ENCODE peak calls at places on chromosomes 5 and 9, in four cellular contexts. Y is Peyer's patch, B is uterus, K is GM12865. I is an unnamed sample.

GRCh38 chr9:30519756-30520155 is 1864.7 kb upstream of the ACO1 start:
- DNase-seq in Y (no peak), B (no peak), K (no peak), I (no peak)

GRCh38 chr9:112751059-112751795 is 667 bp downstream of the SNX30 start:
- DNase-seq in Y (peak; percentile 64), B (peak; percentile 40), K (peak; percentile 68), I (no peak)

GRCh38 chr5:165631235-165631634 is 2125.8 kb downstream of the MAT2B start:
- DNase-seq in Y (no peak), B (no peak), K (no peak), I (no peak)

GRCh38 chr5:107805819-107806218 is 135.1 kb upstream of the EFNA5 start:
- DNase-seq in Y (no peak), B (no peak), K (no peak), I (no peak)

GRCh38 chr5:173020154-173020581 is 36.0 kb upstream of the CREBRF start:
- DNase-seq in Y (no peak), B (no peak), K (no peak), I (no peak)

GRCh38 chr9:110197330-110198187 is 10.4 kb downstream of the C9orf152 start:
- DNase-seq in Y (no peak), B (no peak), K (no peak), I (no peak)

GRCh38 chr5:179321206-179321987 is 23.9 kb downstream of the ADAMTS2 start:
- DNase-seq in Y (no peak), B (no peak), K (no peak), I (peak; percentile 64)

GRCh38 chr9:121557581-121558422 is 58.2 kb upstream of the GGTA1 start:
- DNase-seq in Y (peak; percentile 23), B (peak; percentile 60), K (peak; percentile 57), I (peak; percentile 85)

GRCh38 chr9:2286825-2287455 is 271.8 kb downstream of the SMARCA2 start:
- DNase-seq in Y (no peak), B (no peak), K (no peak), I (no peak)

GRCh38 chr5:77607324-77607723 is 31.2 kb downstream of the OTP start:
- DNase-seq in Y (no peak), B (no peak), K (no peak), I (no peak)

GRCh38 chr5:32753051-32753450 is 41.9 kb downstream of the NPR3 start:
- DNase-seq in Y (no peak), B (no peak), K (no peak), I (no peak)

GRCh38 chr5:58108507-58108906 is 351.4 kb downstream of the PLK2 start:
- DNase-seq in Y (no peak), B (no peak), K (no peak), I (no peak)

GRCh38 chr5:171757853-171758535 is 27.6 kb upstream of the SMIM23 start:
- DNase-seq in Y (no peak), B (no peak), K (no peak), I (no peak)

GRCh38 chr5:124234022-124234899 is 512.2 kb downstream of the ZNF608 start:
- DNase-seq in Y (no peak), B (no peak), K (no peak), I (no peak)
- H3K4me3 ChIP-seq in Y (no peak overlapping the region), B (no peak overlapping the region), K (no peak overlapping the region), I (no peak overlapping the region)

GRCh38 chr5:139138109-139138508 is 60.1 kb downstream of the SIL1 start:
- DNase-seq in Y (no peak), B (no peak), K (no peak), I (no peak)

GRCh38 chr5:139138790-139139189 is 59.4 kb downstream of the SIL1 start:
- DNase-seq in Y (no peak), B (peak; percentile 35), K (peak; percentile 12), I (no peak)

GRCh38 chr5:139141841-139142240 is 56.3 kb downstream of the SIL1 start:
- DNase-seq in Y (no peak), B (peak; percentile 72), K (no peak), I (no peak)

GRCh38 chr5:139140631-139141071 is 57.5 kb downstream of the SIL1 start:
- DNase-seq in Y (no peak), B (no peak), K (peak; percentile 38), I (no peak)

DNA sequence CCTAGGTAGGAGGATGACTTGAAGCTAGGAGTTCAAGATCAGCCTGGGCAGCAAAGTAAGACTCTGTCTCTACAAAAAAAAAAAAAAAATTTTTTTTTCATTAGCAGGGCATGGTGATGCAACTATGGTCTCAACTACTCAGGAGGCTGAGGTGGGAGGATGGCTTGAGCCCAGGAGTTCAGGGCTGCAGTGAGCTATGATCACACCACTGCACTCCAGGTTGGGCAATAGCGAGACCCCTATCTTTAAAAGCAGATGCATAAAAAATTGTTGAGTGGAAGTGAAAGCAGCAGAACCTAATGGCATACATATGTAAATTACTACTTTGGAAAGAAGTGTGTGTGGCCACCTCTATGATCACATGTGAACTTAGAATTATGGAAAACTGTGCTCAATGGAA is 56.8 kb downstream of the SIL1 start:
- DNase-seq in Y (no peak), B (peak; percentile 46), K (no peak), I (no peak)
- H3K4me3 ChIP-seq in Y (no peak overlapping the region), B (no peak overlapping the region), K (no peak overlapping the region), I (no peak overlapping the region)

GRCh38 chr5:157828031-157828948 is 30.7 kb downstream of the CLINT1 start:
- DNase-seq in Y (no peak), B (no peak), K (peak; percentile 9), I (no peak)

GRCh38 chr5:157823655-157824054 is 35.3 kb downstream of the CLINT1 start:
- DNase-seq in Y (no peak), B (no peak), K (no peak), I (no peak)

GRCh38 chr5:157827429-157827828 is 31.5 kb downstream of the CLINT1 start:
- DNase-seq in Y (no peak), B (no peak), K (no peak), I (no peak)

GRCh38 chr5:157828949-157829639 is 29.9 kb downstream of the CLINT1 start:
- DNase-seq in Y (no peak), B (no peak), K (peak; percentile 8), I (no peak)
- H3K4me3 ChIP-seq in Y (no peak overlapping the region), B (no peak overlapping the region), K (no peak overlapping the region), I (no peak overlapping the region)

DNA sequence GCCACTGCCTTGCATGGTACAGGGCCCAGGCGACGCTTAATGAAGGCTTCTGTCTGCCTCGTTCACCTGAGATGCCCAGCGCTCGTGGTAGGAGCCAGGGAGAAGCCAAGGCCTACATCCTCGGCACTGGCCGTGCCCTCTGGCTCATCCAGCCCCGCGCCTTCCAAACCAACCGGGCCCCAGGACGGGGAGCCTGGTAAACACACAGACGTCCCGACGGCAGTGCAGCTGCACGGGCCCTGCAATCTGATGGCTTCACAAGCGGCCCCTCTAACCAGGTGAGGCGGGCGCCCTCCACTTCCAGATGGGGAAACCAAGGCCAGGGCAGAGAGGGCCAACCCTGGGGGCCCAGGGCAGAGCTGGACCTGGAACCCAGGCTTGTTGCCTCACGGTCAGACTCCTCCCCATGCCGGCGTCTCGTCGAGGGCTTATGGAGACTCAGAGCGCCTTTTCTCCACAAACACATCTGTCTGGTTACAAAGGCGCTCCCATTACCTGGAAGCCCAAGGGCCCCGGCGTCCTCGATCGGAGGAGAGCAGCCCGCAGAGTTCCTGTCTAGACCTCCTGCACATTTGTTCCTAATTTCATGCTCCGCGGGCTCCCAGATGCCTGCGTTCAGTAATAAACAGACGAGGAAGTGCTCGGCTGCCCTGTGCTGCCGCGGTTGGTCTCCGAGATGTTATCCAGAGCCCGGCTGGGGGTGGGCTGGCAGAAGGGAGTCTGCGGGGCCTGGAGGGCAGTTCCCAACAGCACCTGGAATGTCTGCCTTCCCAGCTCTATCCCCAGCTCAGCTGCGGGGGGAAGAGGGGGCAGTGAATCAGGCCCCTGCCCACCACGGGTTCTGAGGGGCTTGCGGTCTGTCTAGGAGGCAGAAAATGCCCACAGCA is 23.5 kb downstream of the FAM163B start:
- DNase-seq in Y (peak; percentile 19), B (no peak), K (no peak), I (no peak)
- H3K4me3 ChIP-seq in Y (no peak overlapping the region), B (no peak overlapping the region), K (no peak overlapping the region), I (no peak overlapping the region)

GRCh38 chr9:134163374-134164196 is 779 bp downstream of the RNU6ATAC start:
- DNase-seq in Y (peak; percentile 60), B (peak; percentile 64), K (peak; percentile 85), I (peak; percentile 92)
- H3K4me3 ChIP-seq in Y (no peak overlapping the region), B (no peak overlapping the region), K (no peak overlapping the region), I (no peak overlapping the region)

DNA sequence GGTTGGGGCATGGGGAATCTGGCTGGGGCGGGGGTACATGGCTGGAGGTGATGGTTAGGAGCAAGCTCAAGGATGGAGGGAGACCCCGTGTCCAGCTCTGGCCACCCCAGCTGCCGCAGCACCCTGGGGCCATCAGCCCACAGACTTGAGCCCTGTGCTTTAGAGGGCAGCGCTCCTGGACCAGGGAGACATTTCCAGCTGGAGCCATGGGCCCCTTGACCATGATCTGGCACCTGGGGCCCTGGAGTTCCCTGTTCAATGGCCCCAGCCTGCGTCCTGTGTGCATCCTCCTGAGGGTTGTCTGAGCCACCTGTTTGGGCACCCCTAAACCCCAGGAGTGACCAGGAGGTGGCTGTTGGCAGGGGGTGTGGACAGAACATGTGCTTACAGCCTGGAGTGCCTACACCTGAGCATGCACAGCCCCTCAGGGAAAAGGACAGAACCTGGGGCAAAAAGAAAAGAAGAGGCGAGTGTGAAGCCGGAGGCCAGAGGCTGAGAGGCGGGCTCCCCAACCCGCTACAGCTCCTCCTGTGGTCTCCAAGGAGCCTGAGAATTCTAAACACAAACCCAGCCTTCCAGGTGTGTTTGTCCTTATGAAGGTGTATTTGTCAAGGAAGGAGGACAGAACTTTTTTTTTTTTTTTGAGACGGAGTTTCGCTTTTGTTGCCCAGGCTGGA is 126.7 kb downstream of the C9orf50 start:
- DNase-seq in Y (no peak), B (no peak), K (no peak), I (no peak)
- H3K4me3 ChIP-seq in Y (no peak overlapping the region), B (no peak overlapping the region), K (no peak overlapping the region), I (no peak overlapping the region)

DNA sequence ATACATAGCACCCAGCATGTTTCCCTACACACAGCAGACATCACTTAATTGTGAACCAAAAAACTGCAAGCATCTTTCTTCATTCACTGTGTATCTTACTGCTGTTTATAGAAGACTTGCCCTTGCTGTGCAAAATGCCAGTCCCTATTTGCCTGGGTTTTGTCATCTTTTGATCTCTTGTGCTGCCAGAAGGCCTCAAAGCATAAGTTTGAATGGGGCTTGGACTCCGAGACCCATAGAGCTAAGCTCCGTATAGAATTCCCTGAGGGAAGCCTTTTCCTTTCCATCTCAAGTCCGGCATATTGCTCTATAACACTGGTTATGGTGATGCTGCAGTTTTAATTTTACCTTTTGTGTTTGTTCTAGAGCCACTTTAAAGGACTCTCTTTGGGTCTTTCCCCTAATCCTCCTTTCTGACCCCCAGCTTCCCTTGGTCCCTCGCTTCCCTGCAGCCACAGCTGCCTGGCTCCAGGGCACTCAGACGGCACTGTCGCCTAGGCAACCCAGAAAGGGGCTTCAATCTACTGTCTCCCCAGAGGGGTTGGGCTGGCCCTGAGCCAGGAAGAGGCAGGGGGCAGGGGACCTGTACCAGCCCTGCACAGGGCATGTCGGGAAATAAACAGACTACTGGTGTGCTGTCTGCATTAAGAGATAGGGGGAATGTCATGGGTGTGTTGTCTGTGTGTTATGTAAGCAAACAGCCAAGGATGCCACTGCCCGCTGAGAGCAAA is 73.4 kb upstream of the MELK start:
- DNase-seq in Y (no peak), B (no peak), K (no peak), I (no peak)
- H3K4me3 ChIP-seq in Y (no peak overlapping the region), B (no peak overlapping the region), K (no peak overlapping the region), I (no peak overlapping the region)